ENCODE peak calls at places on chromosomes 12 and 14, in five cellular contexts. One of them, this sample, is unnamed.

GRCh38 chr12:128909653-128910052 is 56.4 kb downstream of the GLT1D1 start:
- DNase-seq in H1: no peak
- DNase-seq in HCT116: no peak
- DNase-seq in HepG2: no peak
- DNase-seq in K562: no peak
- DNase-seq in this sample: no peak

GRCh38 chr12:124448955-124449622 is 118.3 kb downstream of the NCOR2 start:
- DNase-seq in K562: no peak
- DNase-seq in H1: no peak
- DNase-seq in HCT116: no peak
- DNase-seq in HepG2: no peak
- DNase-seq in this sample: no peak

GRCh38 chr14:80264698-80265097 is 53.4 kb upstream of the DIO2 start:
- DNase-seq in H1: no peak
- DNase-seq in HCT116: no peak
- DNase-seq in HepG2: no peak
- DNase-seq in K562: no peak
- DNase-seq in this sample: no peak

GRCh38 chr14:103224996-103225874 is 102.0 kb downstream of the TNFAIP2 start:
- DNase-seq in H1: no peak
- DNase-seq in HepG2: no peak
- DNase-seq in HCT116: no peak
- DNase-seq in K562: peak; percentile 13
- DNase-seq in this sample: no peak

GRCh38 chr12:132908145-132909029 is 21.0 kb upstream of the CHFR start:
- DNase-seq in H1: peak; percentile 97
- DNase-seq in HepG2: no peak
- DNase-seq in HCT116: no peak
- DNase-seq in K562: peak; percentile 38
- DNase-seq in this sample: peak; percentile 99

GRCh38 chr14:105280525-105280924 is 20.3 kb downstream of the BRF1 start:
- DNase-seq in K562: no peak
- DNase-seq in H1: no peak
- DNase-seq in HCT116: no peak
- DNase-seq in HepG2: no peak
- DNase-seq in this sample: no peak

GRCh38 chr12:48973531-48973930 is 2.0 kb upstream of the WNT10B start:
- DNase-seq in HepG2: peak; percentile 39
- DNase-seq in K562: peak; percentile 51
- DNase-seq in HCT116: no peak
- DNase-seq in H1: no peak
- DNase-seq in this sample: no peak

GRCh38 chr14:61186793-61187641 is 94.1 kb downstream of the TMEM30B start:
- DNase-seq in HepG2: no peak
- DNase-seq in H1: no peak
- DNase-seq in HCT116: no peak
- DNase-seq in K562: no peak
- DNase-seq in this sample: no peak

GRCh38 chr12:19018302-19018980 is 111.1 kb upstream of the PLEKHA5 start:
- DNase-seq in HCT116: no peak
- DNase-seq in K562: no peak
- DNase-seq in H1: no peak
- DNase-seq in HepG2: no peak
- DNase-seq in this sample: no peak

GRCh38 chr14:91111443-91111842 is 2.4 kb upstream of the DGLUCY start:
- DNase-seq in K562: no peak
- DNase-seq in HepG2: no peak
- DNase-seq in H1: no peak
- DNase-seq in HCT116: no peak
- DNase-seq in this sample: no peak

GRCh38 chr12:94186461-94187237 is 38.3 kb downstream of the PLXNC1 start:
- DNase-seq in HepG2: no peak
- DNase-seq in HCT116: no peak
- DNase-seq in H1: no peak
- DNase-seq in K562: no peak
- DNase-seq in this sample: no peak

GRCh38 chr14:104436741-104437701 is 142.5 kb upstream of the C14orf180 start:
- DNase-seq in HCT116: no peak
- DNase-seq in HepG2: no peak
- DNase-seq in H1: no peak
- DNase-seq in K562: no peak
- DNase-seq in this sample: peak; percentile 11

GRCh38 chr12:40946612-40947194 is 241.4 kb upstream of the PDZRN4 start:
- DNase-seq in H1: no peak
- DNase-seq in K562: peak; percentile 32
- DNase-seq in HCT116: peak; percentile 22
- DNase-seq in HepG2: peak; percentile 4
- DNase-seq in this sample: no peak

GRCh38 chr12:51863921-51864700 is 15.6 kb upstream of the FIGNL2 start:
- DNase-seq in K562: peak; percentile 39
- DNase-seq in H1: no peak
- DNase-seq in HCT116: no peak
- DNase-seq in HepG2: peak; percentile 35
- DNase-seq in this sample: peak; percentile 80

GRCh38 chr14:23327947-23328744 is 6.9 kb downstream of the PABPN1 start:
- DNase-seq in H1: no peak
- DNase-seq in K562: peak; percentile 66
- DNase-seq in HepG2: peak; percentile 89
- DNase-seq in HCT116: peak; percentile 60
- DNase-seq in this sample: peak; percentile 68

GRCh38 chr12:101738920-101739665 is at the start of gene SYCP3:
- DNase-seq in HepG2: no peak
- DNase-seq in H1: no peak
- DNase-seq in HCT116: no peak
- DNase-seq in K562: no peak
- DNase-seq in this sample: no peak

GRCh38 chr12:126572170-126572569 is 1506.9 kb downstream of the AACS start:
- DNase-seq in HCT116: no peak
- DNase-seq in H1: no peak
- DNase-seq in HepG2: no peak
- DNase-seq in K562: no peak
- DNase-seq in this sample: no peak

GRCh38 chr14:57391609-57392195 is 1.3 kb downstream of the NAA30 start:
- DNase-seq in HepG2: no peak
- DNase-seq in H1: no peak
- DNase-seq in HCT116: no peak
- DNase-seq in K562: no peak
- DNase-seq in this sample: no peak

GRCh38 chr14:93936245-93936644 is 9.1 kb downstream of the FAM181A start:
- DNase-seq in K562: peak; percentile 25
- DNase-seq in HepG2: no peak
- DNase-seq in HCT116: no peak
- DNase-seq in H1: no peak
- DNase-seq in this sample: peak; percentile 44

GRCh38 chr12:52870361-52871290 is 21.8 kb upstream of the KRT78 start:
- DNase-seq in K562: peak; percentile 87
- DNase-seq in HCT116: no peak
- DNase-seq in HepG2: peak; percentile 45
- DNase-seq in H1: no peak
- DNase-seq in this sample: no peak

GRCh38 chr14:92586001-92586947 is 72.7 kb downstream of the RIN3 start:
- DNase-seq in HepG2: no peak
- DNase-seq in H1: no peak
- DNase-seq in K562: no peak
- DNase-seq in HCT116: no peak
- DNase-seq in this sample: no peak

GRCh38 chr14:76810953-76811400 is 1.7 kb downstream of the ANGEL1 start:
- DNase-seq in HCT116: peak; percentile 13
- DNase-seq in H1: no peak
- DNase-seq in K562: no peak
- DNase-seq in HepG2: peak; percentile 80
- DNase-seq in this sample: no peak

GRCh38 chr12:6569312-6569711 is 1.2 kb upstream of the NOP2 start:
- DNase-seq in HCT116: no peak
- DNase-seq in H1: no peak
- DNase-seq in HepG2: no peak
- DNase-seq in K562: no peak
- DNase-seq in this sample: no peak

GRCh38 chr12:80551897-80552296 is 107.9 kb downstream of the PTPRQ start:
- DNase-seq in HepG2: no peak
- DNase-seq in HCT116: peak; percentile 81
- DNase-seq in K562: no peak
- DNase-seq in H1: no peak
- DNase-seq in this sample: no peak

GRCh38 chr12:54935235-54935951 is 49.2 kb downstream of the TESPA1 start:
- DNase-seq in HepG2: peak; percentile 2
- DNase-seq in K562: peak; percentile 49
- DNase-seq in H1: no peak
- DNase-seq in HCT116: peak; percentile 77
- DNase-seq in this sample: no peak

GRCh38 chr12:104136577-104136976 is 1.4 kb downstream of the NFYB start:
- DNase-seq in H1: no peak
- DNase-seq in HCT116: no peak
- DNase-seq in HepG2: no peak
- DNase-seq in K562: no peak
- DNase-seq in this sample: no peak

GRCh38 chr14:103897075-103897947 is 30.9 kb upstream of the TDRD9 start:
- DNase-seq in K562: no peak
- DNase-seq in HCT116: no peak
- DNase-seq in H1: no peak
- DNase-seq in HepG2: peak; percentile 28
- DNase-seq in this sample: no peak

GRCh38 chr12:50763637-50764115 is at the start of gene ATF1:
- DNase-seq in K562: peak; percentile 86
- DNase-seq in HepG2: peak; percentile 84
- DNase-seq in HCT116: peak; percentile 79
- DNase-seq in H1: peak; percentile 83
- DNase-seq in this sample: peak; percentile 90

GRCh38 chr12:50765325-50765911 is 1.5 kb downstream of the ATF1 start:
- DNase-seq in K562: peak; percentile 42
- DNase-seq in H1: no peak
- DNase-seq in HepG2: peak; percentile 50
- DNase-seq in HCT116: no peak
- DNase-seq in this sample: no peak

GRCh38 chr12:50764116-50764860 is 387 bp downstream of the ATF1 start:
- DNase-seq in HepG2: no peak
- DNase-seq in H1: no peak
- DNase-seq in HCT116: no peak
- DNase-seq in K562: peak; percentile 90
- DNase-seq in this sample: peak; percentile 23

DNA sequence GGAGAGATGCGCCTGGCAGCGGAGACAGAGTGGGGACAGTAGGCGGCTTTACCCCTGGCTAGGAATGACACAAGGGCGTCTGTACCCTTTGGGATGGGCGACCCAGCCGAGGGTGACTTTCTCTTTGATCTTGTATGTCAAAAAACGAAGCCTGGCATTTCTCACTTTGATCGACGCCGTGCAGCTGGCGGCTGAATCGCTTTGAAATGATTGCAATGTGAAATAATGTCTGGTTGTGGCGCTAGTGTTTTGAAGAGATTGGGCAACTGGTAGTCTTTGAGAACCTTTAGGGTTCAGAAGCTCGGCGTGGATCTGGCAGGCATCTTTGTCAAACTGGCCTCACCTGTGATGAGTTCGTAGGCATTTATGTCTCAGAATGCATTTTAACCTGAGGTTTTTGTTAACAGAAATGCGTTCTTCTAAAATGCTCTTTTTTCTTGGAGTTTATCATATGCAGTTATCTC is 992 bp downstream of the ATF1 start:
- DNase-seq in HCT116: no peak
- DNase-seq in H1: no peak
- DNase-seq in HepG2: peak; percentile 89
- DNase-seq in K562: no peak
- DNase-seq in this sample: no peak
- TF ChIP-seq YY1 in HCT116: no peak
- TF ChIP-seq YY1 in H1: no peak
- TF ChIP-seq YY1 in HepG2: no peak
- TF ChIP-seq YY1 in K562: no peak
- TF ChIP-seq YY1 in this sample: no peak

GRCh38 chr12:121451931-121452330 is 52.0 kb downstream of the RNF34 start:
- DNase-seq in K562: no peak
- DNase-seq in HepG2: no peak
- DNase-seq in HCT116: no peak
- DNase-seq in H1: no peak
- DNase-seq in this sample: no peak
- H3K4me1 ChIP-seq in K562: peaks cover 19% of the 10 kb centered on the region
- H3K4me1 ChIP-seq in HepG2: peaks cover 9% of the 10 kb centered on the region
- H3K4me1 ChIP-seq in HCT116: no peaks in the 10 kb centered on the region
- H3K4me1 ChIP-seq in H1: no peaks in the 10 kb centered on the region
- H3K4me1 ChIP-seq in this sample: peaks cover 4% of the 10 kb centered on the region

DNA sequence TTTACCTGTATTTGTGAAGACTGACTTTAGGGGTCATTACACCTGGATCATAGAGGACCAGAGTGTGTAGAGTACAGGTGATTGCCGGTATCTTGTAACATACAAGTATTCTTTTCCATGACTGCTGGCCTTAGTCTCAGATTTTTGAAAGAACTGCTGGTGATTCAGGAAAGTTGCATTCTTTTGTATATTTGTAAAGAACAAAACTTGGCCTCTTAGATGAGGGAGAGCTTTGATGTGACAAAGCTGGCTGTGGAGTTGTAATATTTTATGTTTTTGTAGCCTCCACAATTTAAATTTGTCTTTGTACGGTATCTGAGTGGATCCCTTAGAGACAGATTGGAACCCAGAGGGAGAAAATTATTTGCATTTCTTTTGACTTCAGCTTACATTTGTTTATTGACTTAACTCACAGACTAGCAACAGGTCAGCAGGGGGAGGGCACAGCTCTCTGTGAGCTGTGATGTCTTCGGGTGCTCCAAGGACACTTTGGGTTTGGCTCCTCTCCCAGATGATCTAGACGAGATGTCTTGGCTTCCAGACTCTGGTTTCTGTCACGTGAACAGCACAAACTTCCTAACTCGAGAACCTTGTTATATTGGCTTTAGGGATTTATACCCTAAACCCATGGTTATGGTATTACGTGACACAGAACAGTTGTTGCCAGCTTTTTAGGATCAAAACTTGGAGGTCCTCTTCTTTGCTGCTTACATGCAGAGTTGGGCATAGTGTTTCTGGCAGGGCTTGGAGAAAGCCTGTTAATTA is 65.9 kb downstream of the DAAM1 start:
- DNase-seq in HCT116: no peak
- DNase-seq in HepG2: no peak
- DNase-seq in K562: no peak
- DNase-seq in H1: no peak
- DNase-seq in this sample: no peak
- TF ChIP-seq ZNF274 in HCT116: no peak
- TF ChIP-seq ZNF274 in HepG2: no peak
- TF ChIP-seq ZNF274 in K562: no peak
- TF ChIP-seq ZNF274 in H1: no peak
- TF ChIP-seq ZNF274 in this sample: no peak

GRCh38 chr12:106442575-106442974 is 85.0 kb downstream of the POLR3B start:
- DNase-seq in HCT116: no peak
- DNase-seq in H1: no peak
- DNase-seq in HepG2: no peak
- DNase-seq in K562: no peak
- DNase-seq in this sample: no peak
- TF ChIP-seq YY1 in HCT116: no peak
- TF ChIP-seq YY1 in H1: no peak
- TF ChIP-seq YY1 in HepG2: no peak
- TF ChIP-seq YY1 in K562: no peak
- TF ChIP-seq YY1 in this sample: no peak